ENCODE peak calls at places on chromosomes 13 and 19, in six cellular contexts. F is CD8-positive, alpha-beta T cell; C is NCI-H2171 treated with DMSO at 0.1 percent for 48 hours; S is keratinocyte; B is T-helper 17 cell; O is left kidney. E is an unnamed sample.

GRCh38 chr13:83691966-83692365 is 190.3 kb downstream of the SLITRK1 start:
- DNase-seq in O (no peak), C (no peak), B (no peak), S (no peak), F (no peak), E (no peak)

GRCh38 chr19:47081095-47081494 is 32.5 kb downstream of the ZC3H4 start:
- DNase-seq in C (no peak), B (no peak), F (no peak), O (no peak), S (no peak), E (no peak)

GRCh38 chr19:3350014-3350663 is 16.2 kb upstream of the NFIC start:
- DNase-seq in B (no peak), S (no peak), F (no peak), O (no peak), C (no peak), E (no peak)

GRCh38 chr19:35297922-35298321 is 6.0 kb downstream of the MAG start:
- DNase-seq in F (no peak), B (no peak), C (no peak), S (no peak), O (no peak), E (no peak)

GRCh38 chr19:2461751-2462634 is 5.2 kb upstream of the LMNB2 start:
- DNase-seq in O (peak), S (no peak), C (peak), F (peak), B (peak), E (peak)

GRCh38 chr19:47598407-47599349 is 10.3 kb upstream of the BICRA start:
- DNase-seq in B (no peak), F (no peak), S (no peak), C (no peak), O (peak), E (peak)

GRCh38 chr19:42252365-42253244 is 2.3 kb downstream of the ERF start:
- DNase-seq in O (peak), C (peak), S (no peak), F (no peak), B (no peak), E (no peak)

GRCh38 chr13:105991622-105992254 is 543.7 kb downstream of the EFNB2 start:
- DNase-seq in O (peak), B (no peak), S (peak), F (no peak), C (peak), E (no peak)

GRCh38 chr13:20301391-20302071 is 69.4 kb upstream of the GJB6 start:
- DNase-seq in S (no peak), C (no peak), F (no peak), B (no peak), O (peak), E (no peak)